ENCODE peak calls at places on chromosomes 3 and 15, in eight cellular contexts. P is astrocyte; M is uterus; V is A549; E is CD8-positive, alpha-beta T cell; R is right cardiac atrium; G is mammary epithelial cell; W is stomach. S is an unnamed sample. For H3K4me1, the result is how much of the 10 kb centered on the place peaks cover.

GRCh38 chr3:141561426-141562034 is 74.7 kb downstream of the RASA2 start:
- DNase-seq in P (peak), M (no peak), V (peak), G (peak), W (no peak), R (no peak), E (no peak), S (no peak)

GRCh38 chr15:90617171-90617570 is 87.4 kb downstream of the CRTC3 start:
- DNase-seq in E (no peak), M (no peak), P (no peak), G (no peak), R (no peak), V (no peak), W (no peak), S (no peak)

GRCh38 chr3:142278451-142278850 is 53.1 kb upstream of the GK5 start:
- DNase-seq in E (no peak), P (peak), M (no peak), R (no peak), W (no peak), V (no peak), G (no peak), S (no peak)

GRCh38 chr3:4996771-4997291 is 17.6 kb downstream of the BHLHE40 start:
- DNase-seq in V (no peak), R (no peak), W (no peak), M (no peak), E (no peak), G (no peak), P (no peak), S (no peak)

GRCh38 chr3:174957081-174957480 is 97.9 kb downstream of the NAALADL2 start:
- DNase-seq in V (no peak), P (peak), E (no peak), W (no peak), G (no peak), M (no peak), R (no peak), S (no peak)

GRCh38 chr15:40002295-40002694 is 36.7 kb downstream of the SRP14 start:
- DNase-seq in M (no peak), P (peak), V (peak), W (peak), E (no peak), G (peak), R (no peak), S (no peak)

GRCh38 chr3:52441122-52441771 is 3.7 kb downstream of the SEMA3G start:
- DNase-seq in G (no peak), R (peak), W (no peak), V (no peak), M (no peak), E (no peak), P (no peak), S (peak)

GRCh38 chr15:67089218-67090193 is 24.1 kb downstream of the SMAD3 start:
- DNase-seq in E (no peak), R (peak), W (no peak), M (no peak), P (no peak), G (peak), V (peak), S (peak)

GRCh38 chr15:31469801-31470545 is 143.3 kb downstream of the KLF13 start:
- DNase-seq in R (no peak), M (no peak), G (no peak), W (peak), E (no peak), P (no peak), V (no peak), S (no peak)

GRCh38 chr3:51735950-51736349 is 29.1 kb downstream of the GRM2 start:
- DNase-seq in E (no peak), V (no peak), P (no peak), M (no peak), W (no peak), R (no peak), G (no peak), S (no peak)

GRCh38 chr3:48930590-48930989 is 11.9 kb downstream of the ARIH2 start:
- DNase-seq in R (no peak), E (no peak), G (no peak), W (no peak), V (no peak), M (no peak), P (no peak), S (no peak)

GRCh38 chr3:194135806-194136518 is at the start of gene HES1:
- DNase-seq in P (peak), G (peak), R (peak), W (peak), V (peak), M (peak), E (no peak), S (peak)

GRCh38 chr15:61989698-61990097 is 70.5 kb downstream of the VPS13C start:
- DNase-seq in G (no peak), V (no peak), W (no peak), E (no peak), R (no peak), P (peak), M (no peak), S (no peak)

GRCh38 chr3:17850448-17850847 is 108.0 kb upstream of the TBC1D5 start:
- DNase-seq in G (no peak), E (no peak), P (peak), W (no peak), V (no peak), M (no peak), R (no peak), S (no peak)

GRCh38 chr15:45522931-45523331 is 376 bp upstream of the SLC30A4 start:
- DNase-seq in W (no peak), G (peak), V (peak), E (no peak), R (no peak), P (peak), M (no peak), S (no peak)

GRCh38 chr3:111989061-111989678 is 9.6 kb upstream of the TAGLN3 start:
- DNase-seq in P (peak), W (no peak), G (peak), M (no peak), E (no peak), R (no peak), V (peak), S (no peak)

GRCh38 chr3:129994883-129995559 is 20.5 kb downstream of the TRH start:
- DNase-seq in M (no peak), W (no peak), G (peak), E (no peak), V (no peak), P (no peak), R (no peak), S (no peak)

GRCh38 chr15:63195257-63196023 is 6.0 kb downstream of the RAB8B start:
- DNase-seq in G (no peak), E (no peak), V (no peak), P (no peak), R (peak), M (no peak), W (no peak), S (no peak)

GRCh38 chr3:179801263-179801662 is 148.4 kb downstream of the USP13 start:
- DNase-seq in R (no peak), P (peak), E (no peak), M (no peak), V (no peak), W (no peak), G (peak), S (no peak)

GRCh38 chr15:42921049-42921731 is 612 bp upstream of the TTBK2 start:
- DNase-seq in R (peak), M (no peak), E (no peak), P (peak), G (peak), V (no peak), W (peak), S (peak)

GRCh38 chr3:13487403-13487802 is 7.3 kb downstream of the HDAC11 start:
- DNase-seq in E (no peak), R (peak), V (no peak), W (no peak), G (no peak), P (no peak), M (no peak), S (peak)

GRCh38 chr15:52733696-52734255 is 54.6 kb upstream of the ATOSA start:
- DNase-seq in E (no peak), V (no peak), G (no peak), P (no peak), R (no peak), M (no peak), W (no peak), S (no peak)

GRCh38 chr15:31456329-31457060 is 129.9 kb downstream of the KLF13 start:
- DNase-seq in E (no peak), M (no peak), G (no peak), V (no peak), P (no peak), R (no peak), W (no peak), S (peak)

GRCh38 chr15:50828610-50829206 is 63.2 kb upstream of the SPPL2A start:
- DNase-seq in R (no peak), W (no peak), G (peak), V (peak), E (no peak), M (peak), P (peak), S (no peak)

GRCh38 chr15:58622877-58623276 is 126.6 kb downstream of the ADAM10 start:
- DNase-seq in M (no peak), P (no peak), V (no peak), R (no peak), E (no peak), G (no peak), W (no peak), S (no peak)

GRCh38 chr3:186642014-186642413 is 1.8 kb downstream of the FETUB start:
- DNase-seq in R (no peak), V (no peak), W (no peak), G (no peak), P (no peak), M (no peak), E (no peak), S (no peak)
- H3K4me3 ChIP-seq in R (no peak), V (no peak), W (no peak), G (no peak), P (no peak), M (no peak), E (no peak), S (no peak)

GRCh38 chr3:86982883-86983282 is 8.1 kb downstream of the VGLL3 start:
- DNase-seq in M (no peak), R (no peak), W (no peak), G (no peak), E (no peak), V (no peak), P (peak), S (no peak)
- H3K4me1 ChIP-seq in M (under half), R (under half), W (under half), G (under half), E (under half), V (under half), P (under half), S (under half)

GRCh38 chr3:66038726-66039589 is at the start of gene MAGI1:
- DNase-seq in V (peak), W (peak), P (peak), R (peak), G (peak), M (peak), E (no peak), S (peak)

GRCh38 chr3:66039590-66039887 is 821 bp upstream of the MAGI1 start:
- DNase-seq in R (peak), G (peak), M (peak), E (no peak), P (peak), W (peak), V (peak), S (peak)

GRCh38 chr3:66041828-66042227 is 3.1 kb upstream of the MAGI1 start:
- DNase-seq in E (no peak), R (no peak), P (no peak), G (no peak), V (no peak), W (no peak), M (no peak), S (no peak)

GRCh38 chr3:66038384-66038725 is 363 bp downstream of the MAGI1 start:
- DNase-seq in G (no peak), E (no peak), M (no peak), V (no peak), W (no peak), R (no peak), P (no peak), S (peak)

DNA sequence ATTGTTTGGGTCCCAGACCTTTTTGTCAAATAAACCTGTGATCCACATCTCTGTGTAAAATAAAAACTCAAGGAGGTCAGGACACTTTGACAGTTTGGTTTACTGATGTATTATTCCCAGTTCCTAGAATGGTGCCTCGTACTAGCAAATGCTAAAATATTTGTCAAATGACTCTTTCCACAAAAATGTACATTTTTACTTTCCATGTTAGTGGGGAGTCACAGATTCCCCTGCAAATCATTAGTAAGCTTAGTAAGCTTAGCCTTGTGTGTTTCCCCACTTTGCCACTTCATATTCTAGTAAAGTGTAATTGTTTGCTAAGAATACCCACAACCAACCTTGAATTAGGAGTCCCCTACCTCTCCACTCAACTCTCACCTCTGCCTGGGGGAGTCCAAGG is 2.4 kb upstream of the MAGI1 start:
- DNase-seq in R (no peak), M (no peak), P (peak), G (no peak), E (no peak), V (no peak), W (no peak), S (no peak)
- H3K27ac ChIP-seq in R (no peak), M (no peak), P (peak), G (no peak), E (no peak), V (no peak), W (no peak), S (no peak)

DNA sequence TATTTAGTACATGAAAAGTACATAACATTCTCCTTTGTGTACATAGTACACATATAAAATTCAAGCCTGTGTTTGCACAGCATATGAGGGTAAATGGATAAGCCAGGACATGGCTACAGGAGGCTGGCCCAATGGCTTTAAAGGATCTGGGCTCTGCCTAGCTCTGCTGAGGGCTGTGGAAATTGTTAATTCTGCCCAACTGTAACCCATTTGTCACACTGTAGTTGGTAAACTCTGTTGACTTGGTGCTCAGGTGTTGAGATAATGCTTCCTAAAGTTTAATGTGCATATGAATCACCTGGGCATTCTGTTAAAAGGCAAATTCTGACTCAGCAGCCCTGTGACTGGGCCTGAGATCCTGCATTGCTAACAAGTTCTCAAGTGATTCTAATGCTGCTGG is 196.5 kb upstream of the ZPLD1 start:
- DNase-seq in E (no peak), R (no peak), M (no peak), W (no peak), G (peak), V (no peak), P (no peak), S (no peak)
- H3K4me3 ChIP-seq in E (no peak), R (no peak), M (no peak), W (no peak), G (no peak), V (no peak), P (no peak), S (no peak)

GRCh38 chr3:64221564-64222257 is 3.6 kb downstream of the PRICKLE2 start:
- DNase-seq in R (no peak), P (no peak), G (no peak), M (no peak), V (no peak), E (no peak), W (no peak), S (no peak)

GRCh38 chr3:64223809-64224570 is 1.3 kb downstream of the PRICKLE2 start:
- DNase-seq in G (no peak), M (no peak), P (peak), R (no peak), V (peak), E (no peak), W (no peak), S (no peak)

GRCh38 chr3:64220161-64220560 is 5.1 kb downstream of the PRICKLE2 start:
- DNase-seq in G (no peak), R (no peak), M (no peak), P (peak), E (no peak), V (peak), W (no peak), S (no peak)

GRCh38 chr3:64224826-64225606 is at the start of gene PRICKLE2:
- DNase-seq in M (peak), V (peak), G (peak), W (peak), E (no peak), R (peak), P (peak), S (peak)

DNA sequence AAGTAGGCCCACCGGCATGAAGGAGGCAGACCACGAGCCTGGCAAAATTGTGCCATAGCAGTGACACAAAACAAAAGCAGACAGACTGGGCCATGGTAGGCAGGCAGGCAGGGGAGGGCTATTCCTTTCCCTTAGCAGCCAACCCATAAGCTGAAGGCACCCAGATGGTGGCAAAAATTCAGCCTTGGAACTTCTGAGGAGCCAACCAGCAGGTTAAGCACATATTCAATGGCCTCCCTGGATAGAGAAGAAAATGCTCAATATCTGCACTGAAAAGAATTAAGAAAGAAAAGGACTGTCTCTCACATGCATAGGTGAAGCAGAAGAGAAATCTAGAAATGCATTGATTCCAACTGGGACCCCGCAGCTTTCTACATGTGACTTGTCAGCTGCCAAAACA is 2.8 kb downstream of the PRICKLE2 start:
- DNase-seq in G (no peak), V (no peak), E (no peak), W (no peak), P (no peak), R (no peak), M (no peak), S (no peak)
- H3K4me1 ChIP-seq in G (under half), V (half or more), E (under half), W (half or more), P (under half), R (under half), M (under half), S (under half)

GRCh38 chr3:73404450-73404849 is 220.3 kb downstream of the PDZRN3 start:
- DNase-seq in E (no peak), R (no peak), M (no peak), W (no peak), V (no peak), P (peak), G (no peak), S (no peak)
- H3K27ac ChIP-seq in E (no peak), R (no peak), M (peak), W (no peak), V (no peak), P (no peak), G (no peak), S (no peak)

GRCh38 chr15:86620636-86621349 is 541.1 kb downstream of the AGBL1 start:
- DNase-seq in W (no peak), M (no peak), R (no peak), P (peak), E (no peak), G (no peak), V (no peak), S (no peak)
- H3K4me3 ChIP-seq in W (no peak), M (no peak), R (no peak), P (no peak), E (no peak), G (no peak), V (no peak), S (no peak)

DNA sequence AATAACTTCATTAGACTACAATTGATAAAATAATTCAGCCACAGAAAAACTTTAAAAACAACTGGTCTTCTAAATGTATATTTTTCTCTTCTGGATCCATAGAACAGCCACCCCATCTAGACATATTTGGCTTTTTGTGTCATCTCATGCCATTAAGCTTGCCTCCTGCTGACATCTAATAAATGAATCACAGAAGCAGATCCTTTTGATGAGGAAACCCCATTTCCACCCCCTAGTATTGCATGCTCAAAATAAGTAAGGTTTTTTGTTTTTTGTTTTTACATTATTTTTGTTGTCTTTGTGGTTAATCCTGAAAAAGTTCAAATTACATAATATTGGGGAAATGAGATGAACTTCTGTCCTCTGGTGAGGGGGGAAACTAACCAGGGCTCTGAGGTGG is 94.8 kb downstream of the DUT start:
- DNase-seq in G (no peak), W (no peak), P (no peak), R (no peak), E (no peak), M (no peak), V (no peak), S (no peak)
- H3K4me1 ChIP-seq in G (under half), W (under half), P (under half), R (under half), E (under half), M (under half), V (under half), S (under half)

DNA sequence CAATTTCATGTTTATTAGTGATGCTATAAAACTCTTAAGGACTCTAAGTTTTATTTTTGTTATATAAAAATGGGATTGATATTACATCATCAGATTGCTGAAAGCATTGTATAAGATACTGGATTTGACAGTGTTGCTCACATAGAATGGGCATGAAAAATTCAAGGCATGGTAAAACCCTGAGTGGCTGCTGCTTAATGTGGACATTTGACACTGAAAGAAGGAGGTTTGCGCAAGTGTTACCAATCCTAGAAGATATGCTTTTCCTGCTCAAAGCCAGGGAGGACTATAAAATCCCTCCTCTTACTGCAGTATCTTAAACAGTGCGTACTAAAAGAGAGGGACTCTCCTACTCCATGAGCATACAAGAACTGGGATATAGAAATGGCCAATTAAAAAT is 65.8 kb upstream of the PTX3 start:
- DNase-seq in V (no peak), R (no peak), W (no peak), G (no peak), P (no peak), E (no peak), M (no peak), S (no peak)
- H3K27ac ChIP-seq in V (peak), R (no peak), W (no peak), G (no peak), P (no peak), E (no peak), M (no peak), S (no peak)

S was measured in aorta.